ENCODE peak calls at places on chromosomes 6 and 20, in nine cellular contexts. U is OCI-M1; W is effector memory CD8-positive, alpha-beta T cell; Z is left cardiac atrium; I is stimulated activated CD8-positive, alpha-beta memory T cell treated with anti-CD3 and anti-CD28 coated beads, Interleukin-7, amount 100 ng/mL, for 48 hours; M is germinal center; B is pulmonary artery endothelial cell; S is cerebellum; C is globus pallidus. E is an unnamed sample.

GRCh38 chr6:3755637-3756515 is 4.4 kb upstream of the PXDC1 start:
- DNase-seq in S (no peak), B (no peak), C (no peak), Z (no peak), M (peak; percentile 56), U (no peak), W (no peak), I (no peak), E (no peak)

GRCh38 chr6:160782228-160782627 is 80.2 kb downstream of the PLG start:
- DNase-seq in Z (no peak), W (no peak), I (no peak), B (no peak), U (no peak), C (no peak), S (no peak), M (no peak), E (no peak)

GRCh38 chr6:32178547-32179440 is 589 bp downstream of the RNF5 start:
- DNase-seq in S (no peak), W (no peak), B (no peak), U (no peak), M (no peak), C (no peak), I (no peak), Z (no peak), E (peak; percentile 53)

GRCh38 chr6:111581957-111582356 is 23.7 kb downstream of the TRAF3IP2 start:
- DNase-seq in B (no peak), U (no peak), S (no peak), W (no peak), C (no peak), M (no peak), Z (no peak), I (no peak), E (no peak)

GRCh38 chr6:55040102-55040848 is 134.0 kb upstream of the HCRTR2 start:
- DNase-seq in U (peak; percentile 30), B (no peak), C (no peak), M (no peak), I (no peak), W (no peak), S (no peak), Z (no peak), E (no peak)

GRCh38 chr6:85008311-85009015 is 244.1 kb upstream of the TBX18 start:
- DNase-seq in W (no peak), B (peak; percentile 36), U (no peak), M (no peak), Z (no peak), I (no peak), C (no peak), S (no peak), E (no peak)

GRCh38 chr20:44089987-44090674 is 96.9 kb downstream of the JPH2 start:
- DNase-seq in U (peak; percentile 78), S (no peak), C (no peak), Z (no peak), B (no peak), I (no peak), M (peak; percentile 78), W (no peak), E (no peak)

GRCh38 chr20:48586728-48587127 is 241.1 kb downstream of the PREX1 start:
- DNase-seq in I (no peak), C (no peak), S (no peak), U (no peak), W (no peak), B (no peak), M (no peak), Z (no peak), E (no peak)

GRCh38 chr20:3174442-3175263 is 1.3 kb upstream of the LZTS3 start:
- DNase-seq in U (peak; percentile 86), Z (no peak), M (no peak), C (no peak), B (no peak), S (no peak), I (no peak), W (no peak), E (peak; percentile 66)

GRCh38 chr6:83518946-83519489 is 6.7 kb downstream of the PRSS35 start:
- DNase-seq in C (no peak), I (no peak), M (no peak), S (no peak), U (no peak), W (no peak), B (no peak), Z (no peak), E (no peak)

GRCh38 chr20:20820104-20820503 is 107.7 kb upstream of the RALGAPA2 start:
- DNase-seq in S (no peak), W (no peak), B (no peak), Z (no peak), C (peak; percentile 49), M (no peak), U (peak; percentile 11), I (no peak), E (no peak)

GRCh38 chr20:19047951-19048296 is 164.5 kb upstream of the SLC24A3 start:
- DNase-seq in I (no peak), B (no peak), Z (no peak), M (no peak), C (no peak), W (no peak), U (no peak), S (no peak), E (no peak)

GRCh38 chr20:6008254-6008653 is 45.6 kb downstream of the LRRN4 start:
- DNase-seq in M (no peak), U (peak; percentile 8), I (no peak), C (peak; percentile 63), B (peak; percentile 46), Z (peak; percentile 61), S (no peak), W (no peak), E (peak; percentile 44)

GRCh38 chr6:16480780-16481179 is 242.4 kb downstream of the GMPR start:
- DNase-seq in U (no peak), I (no peak), W (no peak), M (no peak), S (no peak), Z (no peak), B (no peak), C (no peak), E (no peak)

GRCh38 chr20:61954276-61955021 is 111.2 kb downstream of the TAF4 start:
- DNase-seq in W (no peak), B (no peak), I (no peak), M (no peak), Z (peak; percentile 17), S (no peak), C (no peak), U (no peak), E (no peak)

GRCh38 chr6:13689511-13690256 is 22.0 kb downstream of the RANBP9 start:
- DNase-seq in C (no peak), U (no peak), B (no peak), I (no peak), W (no peak), S (no peak), Z (no peak), M (no peak), E (no peak)

GRCh38 chr20:44851545-44851944 is 34.0 kb upstream of the YWHAB start:
- DNase-seq in Z (no peak), I (no peak), M (no peak), B (no peak), U (no peak), S (no peak), C (no peak), W (no peak), E (no peak)

GRCh38 chr6:43129434-43130194 is 41.5 kb upstream of the SRF start:
- DNase-seq in M (no peak), W (no peak), C (no peak), I (no peak), S (peak; percentile 22), Z (no peak), U (peak; percentile 67), B (no peak), E (peak; percentile 21)

GRCh38 chr6:34816635-34817301 is 24.9 kb downstream of the BLTP3A start:
- DNase-seq in U (peak; percentile 73), C (no peak), M (no peak), Z (no peak), S (no peak), B (no peak), W (no peak), I (no peak), E (no peak)

GRCh38 chr6:14858808-14859207 is 387.1 kb upstream of the JARID2 start:
- DNase-seq in Z (no peak), I (no peak), C (no peak), B (no peak), S (no peak), U (no peak), W (no peak), M (no peak), E (no peak)

GRCh38 chr6:52130440-52130839 is 43.0 kb upstream of the PKHD1 start:
- DNase-seq in C (no peak), B (no peak), Z (no peak), S (no peak), W (no peak), I (no peak), M (no peak), U (no peak), E (no peak)

GRCh38 chr6:128508588-128509296 is 11.7 kb downstream of the PTPRK start:
- DNase-seq in I (no peak), U (peak; percentile 89), C (peak; percentile 85), W (no peak), B (peak; percentile 82), S (no peak), Z (no peak), M (no peak), E (no peak)

GRCh38 chr6:157982580-157983438 is 1.1 kb downstream of the SYNJ2 start:
- DNase-seq in S (no peak), M (no peak), U (peak; percentile 54), B (no peak), I (no peak), Z (no peak), C (peak; percentile 65), W (no peak), E (no peak)

GRCh38 chr6:76073281-76073680 is 819 bp upstream of the IMPG1 start:
- DNase-seq in Z (no peak), I (no peak), C (no peak), U (no peak), B (no peak), W (no peak), S (no peak), M (no peak), E (no peak)

GRCh38 chr6:29737707-29738630 is 14.7 kb downstream of the HLA-F start:
- DNase-seq in M (peak; percentile 53), I (peak; percentile 17), C (peak; percentile 57), S (no peak), U (peak; percentile 81), B (peak; percentile 27), Z (peak; percentile 71), W (peak; percentile 73), E (peak; percentile 66)

GRCh38 chr6:166615059-166615770 is 11.8 kb downstream of the RPS6KA2 start:
- DNase-seq in Z (peak; percentile 71), U (no peak), B (peak; percentile 62), M (no peak), C (no peak), S (no peak), I (no peak), W (no peak), E (no peak)

GRCh38 chr6:155195903-155196302 is 67.9 kb upstream of the CLDN20 start:
- DNase-seq in W (no peak), U (no peak), Z (no peak), I (no peak), C (no peak), S (no peak), B (no peak), M (no peak), E (no peak)

GRCh38 chr20:14986026-14986655 is 648.7 kb upstream of the FLRT3 start:
- DNase-seq in C (no peak), W (no peak), U (no peak), S (peak; percentile 7), B (peak; percentile 30), I (no peak), M (no peak), Z (peak; percentile 46), E (peak; percentile 34)

GRCh38 chr6:624979-625378 is 31.9 kb downstream of the HUS1B start:
- DNase-seq in I (no peak), Z (no peak), U (peak; percentile 48), C (peak; percentile 20), M (no peak), W (no peak), B (no peak), S (peak; percentile 11), E (peak; percentile 11)

GRCh38 chr20:4267242-4267641 is 251.9 kb upstream of the RNF24 start:
- DNase-seq in M (no peak), U (no peak), S (no peak), I (no peak), C (no peak), Z (no peak), B (no peak), W (no peak), E (no peak)

GRCh38 chr20:3203315-3204123 is 963 bp downstream of the DDRGK1 start:
- DNase-seq in M (peak; percentile 27), B (no peak), S (peak; percentile 58), C (no peak), W (peak; percentile 50), U (peak; percentile 75), Z (no peak), I (peak; percentile 29), E (peak; percentile 62)

E was measured in G401.